ENCODE peak calls at places on chromosomes 16 and 17, in six cellular contexts. F is sigmoid colon, E is GM10248, Z is dorsolateral prefrontal cortex, C is cardiac fibroblast, K is heart left ventricle. A is an unnamed sample.
A peak's percentile ranks its signal among the peaks of the same experiment; 100 is the strongest.

GRCh38 chr17:8966926-8967325 is 1.4 kb upstream of the PIK3R5 start:
- DNase-seq in C (no peak), F (no peak), K (no peak), E (no peak), Z (no peak), A (no peak)

GRCh38 chr17:61247438-61247837 is 152.2 kb upstream of the TBX2 start:
- DNase-seq in K (peak; percentile 39), F (no peak), C (no peak), E (no peak), Z (no peak), A (no peak)

GRCh38 chr16:76577003-76577402 is 299.8 kb downstream of the CNTNAP4 start:
- DNase-seq in Z (no peak), E (peak; percentile 43), K (no peak), C (no peak), F (no peak), A (no peak)

GRCh38 chr17:57089391-57089790 is 4.3 kb downstream of the AKAP1 start:
- DNase-seq in Z (no peak), C (no peak), F (no peak), E (no peak), K (no peak), A (no peak)

GRCh38 chr17:75317671-75318070 is 28.4 kb upstream of the SLC25A19 start:
- DNase-seq in E (no peak), K (no peak), F (no peak), C (no peak), Z (no peak), A (no peak)

GRCh38 chr16:65579050-65579449 is 457.2 kb upstream of the CDH11 start:
- DNase-seq in E (no peak), Z (no peak), K (no peak), C (no peak), F (no peak), A (no peak)

GRCh38 chr16:46746821-46747776 is 1.0 kb downstream of the MYLK3 start:
- DNase-seq in C (no peak), F (no peak), E (no peak), K (peak; percentile 89), Z (no peak), A (no peak)

GRCh38 chr17:44362964-44363612 is 565 bp downstream of the FAM171A2 start:
- DNase-seq in E (peak; percentile 67), C (no peak), F (no peak), K (no peak), Z (no peak), A (no peak)

GRCh38 chr17:18319604-18320256 is 4.6 kb downstream of the SMCR8 start:
- DNase-seq in C (peak; percentile 72), K (no peak), F (peak; percentile 61), E (no peak), Z (peak; percentile 46), A (no peak)

GRCh38 chr16:30755955-30756780 is 5.7 kb downstream of the CFAP119 start:
- DNase-seq in K (no peak), E (no peak), C (no peak), F (peak; percentile 50), Z (no peak), A (no peak)

GRCh38 chr16:85718682-85719081 is 29.9 kb upstream of the GINS2 start:
- DNase-seq in K (no peak), F (no peak), E (peak; percentile 49), C (no peak), Z (no peak), A (no peak)

GRCh38 chr16:57876210-57876609 is 73.9 kb upstream of the KIFC3 start:
- DNase-seq in E (no peak), F (no peak), K (no peak), Z (no peak), C (no peak), A (no peak)

GRCh38 chr16:57882797-57883196 is 80.5 kb upstream of the KIFC3 start:
- DNase-seq in K (no peak), Z (no peak), C (peak; percentile 67), F (no peak), E (no peak), A (no peak)

GRCh38 chr16:57875347-57875746 is 73.1 kb upstream of the KIFC3 start:
- DNase-seq in F (no peak), E (no peak), C (no peak), Z (no peak), K (no peak), A (no peak)

GRCh38 chr16:57882206-57882605 is 79.9 kb upstream of the KIFC3 start:
- DNase-seq in F (no peak), E (no peak), Z (no peak), C (no peak), K (no peak), A (no peak)

GRCh38 chr16:57878586-57878985 is 76.3 kb upstream of the KIFC3 start:
- DNase-seq in K (no peak), F (no peak), Z (no peak), E (no peak), C (no peak), A (no peak)
- TF ChIP-seq CTCF in K (no peak), F (no peak), Z (no peak), E (no peak), C (no peak), A (no peak)

GRCh38 chr16:5060073-5060641 is 5.6 kb downstream of the C16orf89 start:
- DNase-seq in E (no peak), F (peak; percentile 51), C (no peak), Z (no peak), K (no peak), A (no peak)

GRCh38 chr16:5058476-5058875 is 7.3 kb downstream of the C16orf89 start:
- DNase-seq in K (peak; percentile 35), F (no peak), C (peak; percentile 23), Z (no peak), E (no peak), A (no peak)

GRCh38 chr16:5054876-5055865 is 10.6 kb downstream of the C16orf89 start:
- DNase-seq in F (no peak), Z (no peak), K (peak; percentile 1), E (no peak), C (no peak), A (no peak)

GRCh38 chr16:5059386-5060072 is 6.2 kb downstream of the C16orf89 start:
- DNase-seq in F (peak; percentile 46), E (no peak), C (no peak), Z (no peak), K (no peak), A (no peak)

GRCh38 chr16:5056347-5056746 is 9.4 kb downstream of the C16orf89 start:
- DNase-seq in E (peak; percentile 69), K (no peak), Z (no peak), C (peak; percentile 43), F (no peak), A (no peak)
- TF ChIP-seq CTCF in E (peak; percentile 51), K (peak; percentile 29), Z (no peak), C (peak; percentile 64), F (peak; percentile 14), A (no peak)

GRCh38 chr16:3439637-3440036 is 3.7 kb downstream of the ZNF597 start:
- DNase-seq in F (no peak), Z (no peak), K (no peak), C (no peak), E (no peak), A (no peak)

GRCh38 chr16:3443108-3444031 is at the start of the genes NAA60 and ZNF597:
- DNase-seq in Z (peak; percentile 88), F (peak; percentile 91), C (peak; percentile 93), K (peak; percentile 88), E (peak; percentile 89), A (peak; percentile 63)

GRCh38 chr16:3444032-3444388 is 530 bp downstream of the NAA60 start:
- DNase-seq in E (no peak), F (no peak), K (no peak), Z (peak; percentile 33), C (peak; percentile 86), A (no peak)
- TF ChIP-seq CTCF in E (no peak), F (no peak), K (no peak), Z (no peak), C (no peak), A (no peak)

DNA sequence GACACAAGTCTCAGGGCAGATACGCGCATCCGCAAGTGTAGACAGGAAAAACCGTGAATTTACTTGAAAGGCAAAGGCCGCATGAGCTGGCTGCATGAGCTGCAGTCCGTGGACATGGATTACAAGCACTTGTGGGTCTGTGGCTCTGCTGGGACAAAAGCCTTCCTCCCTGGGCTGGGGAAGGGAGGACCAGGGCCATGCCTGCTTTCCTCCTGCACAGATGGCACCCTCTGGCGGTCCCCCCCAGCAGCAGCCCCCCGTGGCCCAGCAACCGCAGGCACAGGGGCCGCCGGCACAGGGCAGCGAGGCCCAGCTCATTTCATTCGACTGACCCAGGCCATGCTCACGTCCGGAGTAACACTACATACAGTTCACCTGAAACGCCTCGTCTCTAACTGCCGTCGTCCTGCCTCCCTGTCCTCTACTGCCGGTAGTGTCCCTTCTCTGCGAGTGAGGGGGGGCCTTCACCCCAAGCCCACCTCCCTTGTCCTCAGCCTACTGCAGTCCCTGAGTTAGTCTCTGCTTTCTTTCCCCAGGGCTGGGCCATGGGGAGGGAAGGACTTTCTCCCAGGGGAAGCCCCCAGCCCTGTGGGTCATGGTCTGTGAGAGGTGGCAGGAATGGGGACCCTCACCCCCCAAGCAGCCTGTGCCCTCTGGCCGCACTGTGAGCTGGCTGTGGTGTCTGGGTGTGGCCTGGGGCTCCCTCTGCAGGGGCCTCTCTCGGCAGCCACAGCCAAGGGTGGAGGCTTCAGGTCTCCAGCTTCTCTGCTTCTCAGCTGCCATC is 1.7 kb upstream of the MRPL12 start:
- DNase-seq in E (no peak), K (no peak), F (no peak), Z (no peak), C (no peak), A (no peak)
- TF ChIP-seq CTCF in E (peak; percentile 19), K (no peak), F (no peak), Z (no peak), C (no peak), A (no peak)

GRCh38 chr16:80369559-80369958 is 171.2 kb upstream of the DYNLRB2 start:
- DNase-seq in K (no peak), Z (peak; percentile 38), F (peak; percentile 73), E (no peak), C (peak; percentile 67), A (no peak)
- TF ChIP-seq CTCF in K (peak; percentile 22), Z (peak; percentile 34), F (peak; percentile 40), E (peak; percentile 19), C (peak; percentile 65), A (no peak)

GRCh38 chr17:79214940-79215604 is 140.4 kb downstream of the ENGASE start:
- DNase-seq in C (no peak), F (no peak), K (no peak), E (no peak), Z (no peak), A (no peak)

GRCh38 chr17:79213305-79213704 is 138.7 kb downstream of the ENGASE start:
- DNase-seq in F (no peak), E (no peak), Z (no peak), K (no peak), C (no peak), A (no peak)

GRCh38 chr17:79214459-79214858 is 139.8 kb downstream of the ENGASE start:
- DNase-seq in K (no peak), Z (no peak), C (no peak), F (no peak), E (no peak), A (no peak)

GRCh38 chr17:79211061-79211770 is 136.6 kb downstream of the ENGASE start:
- DNase-seq in F (no peak), K (no peak), E (no peak), Z (no peak), C (no peak), A (no peak)

GRCh38 chr17:79212150-79213087 is 137.8 kb downstream of the ENGASE start:
- DNase-seq in Z (no peak), E (no peak), K (no peak), F (no peak), C (no peak), A (no peak)
- TF ChIP-seq CTCF in Z (no peak), E (no peak), K (no peak), F (no peak), C (no peak), A (no peak)

A was measured in natural killer cell.